ENCODE peak calls at places on chromosomes 12 and 14, in five cellular contexts. H, F, N, M and G are unnamed samples.
A peak's percentile ranks its signal among the peaks of the same experiment; 100 is the strongest.

GRCh38 chr14:68669101-68669500 is 123.8 kb downstream of the ZFP36L1 start:
- DNase-seq in H (no peak), F (no peak), N (no peak), M (no peak), G (no peak)

GRCh38 chr14:103623883-103624482 is 5.0 kb upstream of the KLC1 start:
- DNase-seq in H (no peak), F (peak; percentile 36), N (no peak), M (peak; percentile 69), G (no peak)

GRCh38 chr14:68466491-68466977 is 326.3 kb downstream of the ZFP36L1 start:
- DNase-seq in H (peak; percentile 95), F (no peak), N (peak; percentile 98), M (peak; percentile 51), G (no peak)

GRCh38 chr12:25960176-25960575 is 1.7 kb downstream of the RASSF8 start:
- DNase-seq in H (peak; percentile 33), F (no peak), N (peak; percentile 45), M (no peak), G (no peak)

GRCh38 chr12:46933947-46934346 is 108.2 kb upstream of the SLC38A4 start:
- DNase-seq in H (peak; percentile 58), F (no peak), N (peak; percentile 54), M (no peak), G (no peak)

GRCh38 chr14:21070610-21071224 is 613 bp downstream of the ARHGEF40 start:
- DNase-seq in H (no peak), F (peak; percentile 72), N (peak; percentile 43), M (peak; percentile 66), G (peak; percentile 38)

GRCh38 chr14:57749267-57749666 is 116.6 kb downstream of the SLC35F4 start:
- DNase-seq in H (peak; percentile 10), F (no peak), N (peak; percentile 62), M (no peak), G (no peak)

GRCh38 chr14:65958664-65959562 is 527.3 kb upstream of the CCDC196 start:
- DNase-seq in H (peak; percentile 37), F (no peak), N (peak; percentile 17), M (peak; percentile 55), G (no peak)

GRCh38 chr12:49929581-49929980 is 21.0 kb upstream of the AQP2 start:
- DNase-seq in H (no peak), F (no peak), N (no peak), M (no peak), G (no peak)

GRCh38 chr14:54642950-54643695 is 76.2 kb downstream of the SAMD4A start:
- DNase-seq in H (peak; percentile 29), F (no peak), N (peak; percentile 85), M (no peak), G (no peak)

GRCh38 chr12:124655317-124656213 is 88.2 kb upstream of the NCOR2 start:
- DNase-seq in H (peak; percentile 45), F (peak; percentile 86), N (peak; percentile 97), M (peak; percentile 90), G (peak; percentile 84)

GRCh38 chr12:99043319-99043914 is 398.3 kb downstream of the APAF1 start:
- DNase-seq in H (peak; percentile 76), F (peak; percentile 15), N (peak; percentile 50), M (peak; percentile 67), G (peak; percentile 75)

GRCh38 chr14:92353447-92353846 is 30.5 kb downstream of the SLC24A4 start:
- DNase-seq in H (no peak), F (no peak), N (no peak), M (no peak), G (no peak)

GRCh38 chr12:132152411-132152821 is 8.2 kb downstream of the NOC4L start:
- DNase-seq in H (no peak), F (no peak), N (no peak), M (peak; percentile 35), G (no peak)

GRCh38 chr14:71327691-71328090 is 420.4 kb downstream of the PCNX1 start:
- DNase-seq in H (no peak), F (no peak), N (no peak), M (no peak), G (no peak)

GRCh38 chr12:115886666-115887065 is 390.8 kb downstream of the MED13L start:
- DNase-seq in H (no peak), F (no peak), N (no peak), M (no peak), G (no peak)

GRCh38 chr14:68510951-68511726 is 281.7 kb downstream of the ZFP36L1 start:
- DNase-seq in H (no peak), F (peak; percentile 67), N (peak; percentile 36), M (no peak), G (no peak)

GRCh38 chr14:52531481-52531880 is 20.8 kb downstream of the TXNDC16 start:
- DNase-seq in H (no peak), F (no peak), N (no peak), M (no peak), G (no peak)

GRCh38 chr14:73253323-73253610 is 16.0 kb downstream of the PAPLN start:
- DNase-seq in H (no peak), F (no peak), N (no peak), M (no peak), G (no peak)

GRCh38 chr12:57893460-57894353 is 47.2 kb upstream of the CTDSP2 start:
- DNase-seq in H (no peak), F (peak; percentile 98), N (peak; percentile 84), M (peak; percentile 93), G (peak; percentile 85)

GRCh38 chr12:47097276-47097896 is 17.6 kb upstream of the AMIGO2 start:
- DNase-seq in H (peak; percentile 83), F (no peak), N (peak; percentile 38), M (no peak), G (no peak)

GRCh38 chr12:90842477-90842876 is 112.5 kb downstream of the CCER1 start:
- DNase-seq in H (no peak), F (no peak), N (no peak), M (no peak), G (no peak)

GRCh38 chr12:14905269-14906004 is 19.8 kb upstream of the MGP start:
- DNase-seq in H (no peak), F (no peak), N (peak; percentile 35), M (no peak), G (no peak)

GRCh38 chr12:89210277-89210676 is 142.0 kb downstream of the DUSP6 start:
- DNase-seq in H (no peak), F (no peak), N (no peak), M (no peak), G (no peak)

GRCh38 chr12:98354520-98354919 is 160.9 kb upstream of the TMPO start:
- DNase-seq in H (no peak), F (no peak), N (peak; percentile 34), M (no peak), G (no peak)

GRCh38 chr12:107681836-107682820 is 3.5 kb upstream of the PWP1 start:
- DNase-seq in H (no peak), F (no peak), N (no peak), M (no peak), G (no peak)

GRCh38 chr14:66056268-66056907 is 429.8 kb upstream of the CCDC196 start:
- DNase-seq in H (no peak), F (no peak), N (no peak), M (no peak), G (no peak)

GRCh38 chr14:29016050-29016900 is 249.7 kb downstream of the FOXG1 start:
- DNase-seq in H (peak; percentile 53), F (no peak), N (peak; percentile 40), M (no peak), G (no peak)

GRCh38 chr14:20988717-20989116 is 1.1 kb upstream of the METTL17 start:
- DNase-seq in H (no peak), F (no peak), N (no peak), M (peak; percentile 56), G (no peak)

GRCh38 chr12:2292560-2292959 is 239.8 kb downstream of the CACNA1C start:
- DNase-seq in H (no peak), F (no peak), N (no peak), M (no peak), G (no peak)

GRCh38 chr12:115571027-115571426 is 706.5 kb downstream of the MED13L start:
- DNase-seq in H (no peak), F (no peak), N (no peak), M (no peak), G (no peak)

GRCh38 chr12:12922191-12922616 is 29.8 kb downstream of the GPRC5D start:
- DNase-seq in H (peak; percentile 56), F (peak; percentile 56), N (peak; percentile 57), M (peak; percentile 74), G (peak; percentile 60)

GRCh38 chr14:24941719-24942118 is 108.2 kb downstream of the STXBP6 start:
- DNase-seq in H (no peak), F (no peak), N (no peak), M (no peak), G (no peak)

GRCh38 chr14:89669209-89669608 is 252.2 kb upstream of the FOXN3 start:
- DNase-seq in H (no peak), F (no peak), N (no peak), M (peak; percentile 66), G (no peak)

GRCh38 chr12:14994610-14995009 is 21.8 kb downstream of the PDE6H start:
- DNase-seq in H (no peak), F (no peak), N (peak; percentile 15), M (no peak), G (no peak)

GRCh38 chr14:52443506-52443905 is 108.8 kb downstream of the TXNDC16 start:
- DNase-seq in H (no peak), F (no peak), N (peak; percentile 10), M (no peak), G (no peak)

GRCh38 chr14:73997944-73998451 is 21.1 kb downstream of the ENTPD5 start:
- DNase-seq in H (no peak), F (no peak), N (no peak), M (no peak), G (no peak)

GRCh38 chr12:117526756-117527479 is 165.5 kb upstream of the NOS1 start:
- DNase-seq in H (no peak), F (no peak), N (no peak), M (no peak), G (no peak)

GRCh38 chr12:70971395-70971794 is 50.9 kb upstream of the PTPRR start:
- DNase-seq in H (no peak), F (no peak), N (peak; percentile 77), M (no peak), G (no peak)

GRCh38 chr12:112998997-112999767 is 20.9 kb downstream of the OAS2 start:
- DNase-seq in H (no peak), F (no peak), N (no peak), M (no peak), G (no peak)
- H3K27ac ChIP-seq in H (no peak overlapping the region), F (no peak overlapping the region), N (no peak overlapping the region), M (no peak overlapping the region), G (no peak overlapping the region)

GRCh38 chr14:104965561-104966231 is 12.5 kb downstream of the AHNAK2 start:
- DNase-seq in H (no peak), F (no peak), N (no peak), M (no peak), G (no peak)
- H3K27ac ChIP-seq in H (no peak overlapping the region), F (peak overlapping the region; percentile 95), N (no peak overlapping the region), M (no peak overlapping the region), G (peak overlapping the region; percentile 92)

GRCh38 chr14:33556382-33557121 is 394.3 kb downstream of the EGLN3 start:
- DNase-seq in H (no peak), F (no peak), N (peak; percentile 65), M (no peak), G (no peak)
- H3K27ac ChIP-seq in H (no peak overlapping the region), F (no peak overlapping the region), N (no peak overlapping the region), M (no peak overlapping the region), G (no peak overlapping the region)

DNA sequence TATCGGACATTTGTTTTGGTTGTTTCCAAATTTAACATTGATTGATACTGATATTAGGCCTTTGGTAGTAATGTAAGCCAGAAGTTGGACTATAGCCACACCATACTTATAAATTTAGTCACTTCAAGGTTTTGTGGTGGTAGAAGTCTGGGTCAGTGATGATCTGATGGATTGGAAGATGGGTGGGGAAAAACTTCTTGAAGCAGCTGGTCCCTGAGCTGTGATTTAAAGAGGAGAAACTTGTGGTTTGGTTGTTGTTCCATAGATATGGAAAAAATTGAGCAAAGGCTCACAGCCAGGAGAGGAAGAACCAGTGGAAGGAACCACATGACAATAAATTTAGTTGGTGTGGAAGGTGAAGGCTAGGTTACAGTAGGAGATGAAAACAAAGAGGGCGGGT is 26.1 kb downstream of the PTHLH start:
- DNase-seq in H (no peak), F (no peak), N (peak; percentile 82), M (no peak), G (no peak)
- H3K27ac ChIP-seq in H (no peak overlapping the region), F (no peak overlapping the region), N (no peak overlapping the region), M (no peak overlapping the region), G (no peak overlapping the region)